ENCODE peak calls at places on chromosomes 16 and 17, in four cellular contexts. J is mesenchymal stem cell, R is H1, F is trophoblast cell. W is an unnamed sample.
A peak's percentile ranks its signal among the peaks of the same experiment; 100 is the strongest.

GRCh38 chr16:22386976-22387375 is 12.6 kb upstream of the CDR2 start:
- DNase-seq in J (peak; percentile 82), R (no peak), F (no peak), W (no peak)

GRCh38 chr17:36980281-36980761 is 31.6 kb downstream of the AATF start:
- DNase-seq in J (peak; percentile 45), R (no peak), F (no peak), W (no peak)

GRCh38 chr16:56451753-56452689 is 667 bp downstream of the OGFOD1 start:
- DNase-seq in J (peak; percentile 79), R (no peak), F (peak; percentile 17), W (no peak)

GRCh38 chr17:3695129-3695722 is 729 bp downstream of the P2RX5 start:
- DNase-seq in J (no peak), R (peak; percentile 58), F (no peak), W (no peak)

GRCh38 chr17:33603794-33604193 is 310.7 kb upstream of the ASIC2 start:
- DNase-seq in J (no peak), R (no peak), F (no peak), W (no peak)

GRCh38 chr16:85429776-85430522 is 183.2 kb upstream of the GSE1 start:
- DNase-seq in J (no peak), R (no peak), F (no peak), W (no peak)

GRCh38 chr17:66087073-66087472 is 104.9 kb downstream of the CEP112 start:
- DNase-seq in J (no peak), R (no peak), F (no peak), W (no peak)

GRCh38 chr16:12295395-12295794 is 318.9 kb downstream of the SNX29 start:
- DNase-seq in J (no peak), R (no peak), F (no peak), W (no peak)

GRCh38 chr16:17138801-17139200 is 332.0 kb downstream of the XYLT1 start:
- DNase-seq in J (no peak), R (peak; percentile 67), F (no peak), W (peak; percentile 59)

GRCh38 chr17:64001763-64002529 is 3.8 kb downstream of the PRR29 start:
- DNase-seq in J (peak; percentile 19), R (no peak), F (no peak), W (no peak)

GRCh38 chr17:47967607-47968252 is 3.2 kb upstream of the CDK5RAP3 start:
- DNase-seq in J (peak; percentile 80), R (no peak), F (peak; percentile 78), W (no peak)

GRCh38 chr16:82344157-82344556 is 174.1 kb upstream of the MPHOSPH6 start:
- DNase-seq in J (no peak), R (no peak), F (peak; percentile 5), W (no peak)

GRCh38 chr16:27822529-27823437 is 240.7 kb downstream of the GSG1L start:
- DNase-seq in J (no peak), R (no peak), F (no peak), W (no peak)

GRCh38 chr16:16164244-16164643 is 59.0 kb downstream of the ABCC6 start:
- DNase-seq in J (no peak), R (no peak), F (no peak), W (no peak)

GRCh38 chr16:53809088-53809951 is 105.4 kb downstream of the FTO start:
- DNase-seq in J (peak; percentile 74), R (no peak), F (peak; percentile 21), W (no peak)

GRCh38 chr17:37543527-37544122 is 53.9 kb downstream of the DUSP14 start:
- DNase-seq in J (no peak), R (no peak), F (no peak), W (no peak)

GRCh38 chr17:60173304-60173807 is 23.6 kb downstream of the CA4 start:
- DNase-seq in J (peak; percentile 55), R (no peak), F (no peak), W (no peak)

GRCh38 chr16:73171901-73172619 is 124.1 kb upstream of the ZFHX3 start:
- DNase-seq in J (no peak), R (no peak), F (no peak), W (no peak)

GRCh38 chr17:39757931-39758873 is 20.5 kb downstream of the GRB7 start:
- DNase-seq in J (no peak), R (no peak), F (no peak), W (no peak)

GRCh38 chr17:82302991-82303943 is 14.1 kb downstream of the CD7 start:
- DNase-seq in J (no peak), R (peak; percentile 47), F (no peak), W (no peak)

GRCh38 chr17:5011928-5012327 is 14.2 kb downstream of the KIF1C start:
- DNase-seq in J (peak; percentile 26), R (no peak), F (no peak), W (no peak)

GRCh38 chr17:45338023-45338781 is 21.4 kb upstream of the MAP3K14 start:
- DNase-seq in J (no peak), R (no peak), F (no peak), W (no peak)

GRCh38 chr17:48438662-48439061 is 8.6 kb upstream of the SKAP1 start:
- DNase-seq in J (no peak), R (no peak), F (no peak), W (no peak)

GRCh38 chr16:52141871-52142270 is 405.1 kb downstream of the TOX3 start:
- DNase-seq in J (no peak), R (no peak), F (no peak), W (no peak)

GRCh38 chr17:10089221-10089799 is 109.1 kb downstream of the GAS7 start:
- DNase-seq in J (peak; percentile 46), R (no peak), F (no peak), W (no peak)

GRCh38 chr16:68235882-68236803 is at the start of gene ESRP2:
- DNase-seq in J (no peak), R (peak; percentile 89), F (peak; percentile 69), W (no peak)

GRCh38 chr16:69405757-69406156 is 18.7 kb upstream of the CYB5B start:
- DNase-seq in J (no peak), R (no peak), F (no peak), W (no peak)

GRCh38 chr17:2905269-2905668 is 109.0 kb downstream of the RAP1GAP2 start:
- DNase-seq in J (no peak), R (no peak), F (no peak), W (no peak)

GRCh38 chr16:50699345-50700159 is 6.1 kb downstream of the NOD2 start:
- DNase-seq in J (peak; percentile 1), R (no peak), F (no peak), W (no peak)

GRCh38 chr16:86531193-86531550 is 20.8 kb downstream of the FOXF1 start:
- DNase-seq in J (no peak), R (no peak), F (no peak), W (no peak)

GRCh38 chr16:19116711-19117449 is 3.1 kb downstream of the ITPRIPL2 start:
- DNase-seq in J (peak; percentile 47), R (no peak), F (peak; percentile 69), W (no peak)

GRCh38 chr17:56217921-56218320 is 64.6 kb downstream of the ANKFN1 start:
- DNase-seq in J (no peak), R (no peak), F (no peak), W (no peak)

GRCh38 chr17:47914296-47914948 is 18.4 kb downstream of the SP2 start:
- DNase-seq in J (no peak), R (no peak), F (no peak), W (no peak)

GRCh38 chr17:61403846-61404701 is 4.4 kb downstream of the TBX2 start:
- DNase-seq in J (peak; percentile 42), R (peak; percentile 63), F (no peak), W (no peak)
- H4K8ac ChIP-seq in J (peak overlapping the region; percentile 49), R (peak overlapping the region; percentile 76), F (no peak overlapping the region), W (no peak overlapping the region)

DNA sequence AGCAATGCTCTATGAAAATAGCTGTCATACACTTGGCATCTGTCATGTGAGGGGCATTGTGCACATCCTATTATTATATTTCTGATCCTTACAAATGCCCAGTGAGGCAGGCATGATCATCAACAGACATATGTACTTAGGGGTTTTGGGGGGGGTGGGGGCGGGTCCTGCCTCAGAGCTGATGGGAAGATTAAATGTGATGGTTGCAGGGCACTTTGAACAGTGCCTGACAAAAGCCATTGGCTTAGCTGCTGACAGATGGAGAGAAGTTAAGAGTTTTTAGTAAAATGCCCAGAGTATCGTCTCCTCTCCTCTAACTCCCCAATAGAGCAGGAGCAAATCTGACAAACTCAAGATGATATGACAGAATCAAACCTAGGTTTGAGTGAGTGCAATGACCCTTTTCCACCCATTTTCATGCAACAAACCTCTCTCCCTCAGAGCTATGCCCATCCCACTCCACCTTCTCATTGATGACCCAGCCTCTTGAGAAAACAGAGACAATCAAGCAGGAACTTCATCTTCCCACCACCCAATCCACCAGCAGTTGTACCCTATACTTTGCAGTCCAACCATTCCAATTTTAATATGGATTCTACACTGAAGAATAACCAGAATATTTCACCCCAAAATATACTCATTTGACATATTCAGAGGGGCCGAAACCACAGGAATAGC is 4.8 kb downstream of the KLHL11 start:
- DNase-seq in J (no peak), R (no peak), F (no peak), W (no peak)
- H3K4me3 ChIP-seq in J (no peak overlapping the region), R (no peak overlapping the region), F (no peak overlapping the region), W (no peak overlapping the region)

GRCh38 chr16:81180578-81180977 is 57.9 kb upstream of the BCO1 start:
- DNase-seq in J (no peak), R (no peak), F (no peak), W (no peak)
- H2BK12ac ChIP-seq in J (no peak overlapping the region), R (peak overlapping the region; percentile 2), F (peak overlapping the region; percentile 78), W (peak overlapping the region; percentile 64)

GRCh38 chr17:78933025-78933958 is 8.1 kb upstream of the TIMP2 start:
- DNase-seq in J (peak; percentile 98), R (no peak), F (peak; percentile 89), W (no peak)

GRCh38 chr17:78937561-78937960 is 12.4 kb upstream of the TIMP2 start:
- DNase-seq in J (no peak), R (no peak), F (no peak), W (no peak)

GRCh38 chr17:78933959-78934568 is 8.9 kb upstream of the TIMP2 start:
- DNase-seq in J (peak; percentile 98), R (peak; percentile 63), F (peak; percentile 75), W (peak; percentile 72)

GRCh38 chr17:78935419-78936323 is 10.5 kb upstream of the TIMP2 start:
- DNase-seq in J (peak; percentile 95), R (no peak), F (no peak), W (no peak)

GRCh38 chr17:78934681-78935418 is 9.7 kb upstream of the TIMP2 start:
- DNase-seq in J (no peak), R (no peak), F (no peak), W (no peak)
- H4K8ac ChIP-seq in J (peak overlapping the region; percentile 83), R (peak overlapping the region; percentile 62), F (no peak overlapping the region), W (no peak overlapping the region)

GRCh38 chr16:1154887-1155331 is 2.0 kb downstream of the CACNA1H start:
- DNase-seq in J (no peak), R (no peak), F (no peak), W (no peak)
- H3K4me3 ChIP-seq in J (no peak overlapping the region), R (no peak overlapping the region), F (no peak overlapping the region), W (no peak overlapping the region)

GRCh38 chr17:76737082-76737675 is at the start of gene SRSF2:
- DNase-seq in J (peak; percentile 99), R (peak; percentile 98), F (peak; percentile 97), W (peak; percentile 99)

GRCh38 chr17:76737676-76738467 is at the start of gene MFSD11:
- DNase-seq in J (peak; percentile 97), R (peak; percentile 93), F (peak; percentile 94), W (peak; percentile 96)

GRCh38 chr17:76735006-76735405 is 2.1 kb downstream of the SRSF2 start:
- DNase-seq in J (peak; percentile 70), R (no peak), F (no peak), W (no peak)

GRCh38 chr17:76735586-76736348 is 1.4 kb downstream of the SRSF2 start:
- DNase-seq in J (no peak), R (no peak), F (no peak), W (no peak)

GRCh38 chr17:76736349-76737081 is 616 bp downstream of the SRSF2 start:
- DNase-seq in J (peak; percentile 76), R (peak; percentile 60), F (peak; percentile 59), W (peak; percentile 75)
- H2BK12ac ChIP-seq in J (peak overlapping the region; percentile 84), R (peak overlapping the region; percentile 85), F (peak overlapping the region; percentile 67), W (peak overlapping the region; percentile 80)